ENCODE peak calls at places on chromosomes 7 and 10, in eight cellular contexts. One of them, this sample, is unnamed.

GRCh38 chr10:60336901-60337630 is 52.6 kb downstream of the ANK3 start:
- DNase-seq in IMR-90: no peak
- DNase-seq in upper lobe of left lung: no peak
- DNase-seq in testis: no peak
- DNase-seq in A549: no peak
- DNase-seq in body of pancreas: no peak
- DNase-seq in esophagus squamous epithelium: no peak
- DNase-seq in adrenal gland: no peak
- DNase-seq in this sample: no peak

GRCh38 chr10:63866075-63866746 is 345.0 kb downstream of the REEP3 start:
- DNase-seq in IMR-90: peak; percentile 47
- DNase-seq in upper lobe of left lung: peak; percentile 34
- DNase-seq in testis: peak; percentile 61
- DNase-seq in A549: peak; percentile 49
- DNase-seq in body of pancreas: peak; percentile 46
- DNase-seq in esophagus squamous epithelium: no peak
- DNase-seq in adrenal gland: peak; percentile 23
- DNase-seq in this sample: no peak

GRCh38 chr10:77609781-77610272 is 27.8 kb downstream of the KCNMA1 start:
- DNase-seq in IMR-90: peak; percentile 80
- DNase-seq in upper lobe of left lung: no peak
- DNase-seq in testis: no peak
- DNase-seq in A549: no peak
- DNase-seq in body of pancreas: no peak
- DNase-seq in esophagus squamous epithelium: no peak
- DNase-seq in adrenal gland: no peak
- DNase-seq in this sample: no peak

GRCh38 chr10:124671486-124672075 is 72.6 kb downstream of the FAM53B start:
- DNase-seq in IMR-90: no peak
- DNase-seq in upper lobe of left lung: peak; percentile 68
- DNase-seq in testis: no peak
- DNase-seq in A549: peak; percentile 45
- DNase-seq in body of pancreas: no peak
- DNase-seq in esophagus squamous epithelium: no peak
- DNase-seq in adrenal gland: no peak
- DNase-seq in this sample: no peak

GRCh38 chr10:101351017-101351416 is 2.9 kb upstream of the BTRC start:
- DNase-seq in IMR-90: no peak
- DNase-seq in upper lobe of left lung: no peak
- DNase-seq in testis: no peak
- DNase-seq in A549: no peak
- DNase-seq in body of pancreas: no peak
- DNase-seq in esophagus squamous epithelium: no peak
- DNase-seq in adrenal gland: no peak
- DNase-seq in this sample: no peak

GRCh38 chr10:14601872-14602725 is 172.6 kb downstream of the FAM107B start:
- DNase-seq in IMR-90: peak; percentile 84
- DNase-seq in upper lobe of left lung: peak; percentile 86
- DNase-seq in testis: peak; percentile 29
- DNase-seq in A549: peak; percentile 74
- DNase-seq in body of pancreas: peak; percentile 61
- DNase-seq in esophagus squamous epithelium: no peak
- DNase-seq in adrenal gland: peak; percentile 47
- DNase-seq in this sample: no peak

GRCh38 chr7:41256186-41256945 is 446.5 kb downstream of the INHBA start:
- DNase-seq in IMR-90: peak; percentile 59
- DNase-seq in upper lobe of left lung: no peak
- DNase-seq in testis: no peak
- DNase-seq in A549: no peak
- DNase-seq in body of pancreas: no peak
- DNase-seq in esophagus squamous epithelium: no peak
- DNase-seq in adrenal gland: no peak
- DNase-seq in this sample: no peak

GRCh38 chr7:133797818-133798485 is 329.2 kb upstream of the LRGUK start:
- DNase-seq in IMR-90: peak; percentile 82
- DNase-seq in upper lobe of left lung: no peak
- DNase-seq in testis: no peak
- DNase-seq in A549: no peak
- DNase-seq in body of pancreas: no peak
- DNase-seq in esophagus squamous epithelium: no peak
- DNase-seq in adrenal gland: no peak
- DNase-seq in this sample: no peak

GRCh38 chr7:39703143-39703542 is 79.8 kb downstream of the RALA start:
- DNase-seq in IMR-90: peak; percentile 27
- DNase-seq in upper lobe of left lung: no peak
- DNase-seq in testis: no peak
- DNase-seq in A549: peak; percentile 7
- DNase-seq in body of pancreas: no peak
- DNase-seq in esophagus squamous epithelium: no peak
- DNase-seq in adrenal gland: no peak
- DNase-seq in this sample: no peak

GRCh38 chr10:6014241-6014761 is 37.0 kb upstream of the IL15RA start:
- DNase-seq in IMR-90: peak; percentile 42
- DNase-seq in upper lobe of left lung: peak; percentile 43
- DNase-seq in testis: peak; percentile 82
- DNase-seq in A549: peak; percentile 40
- DNase-seq in body of pancreas: peak; percentile 61
- DNase-seq in esophagus squamous epithelium: no peak
- DNase-seq in adrenal gland: peak; percentile 50
- DNase-seq in this sample: peak; percentile 94

GRCh38 chr10:68208424-68209042 is 23.4 kb downstream of the ATOH7 start:
- DNase-seq in IMR-90: peak; percentile 79
- DNase-seq in upper lobe of left lung: peak; percentile 22
- DNase-seq in testis: peak; percentile 86
- DNase-seq in A549: peak; percentile 90
- DNase-seq in body of pancreas: peak; percentile 37
- DNase-seq in esophagus squamous epithelium: no peak
- DNase-seq in adrenal gland: peak; percentile 66
- DNase-seq in this sample: no peak

GRCh38 chr10:4522296-4523000 is 303.6 kb upstream of the AKR1E2 start:
- DNase-seq in IMR-90: no peak
- DNase-seq in upper lobe of left lung: no peak
- DNase-seq in testis: no peak
- DNase-seq in A549: no peak
- DNase-seq in body of pancreas: no peak
- DNase-seq in esophagus squamous epithelium: no peak
- DNase-seq in adrenal gland: no peak
- DNase-seq in this sample: no peak

GRCh38 chr7:67343566-67343965 is 346.9 kb downstream of the TYW1 start:
- DNase-seq in IMR-90: no peak
- DNase-seq in upper lobe of left lung: no peak
- DNase-seq in testis: no peak
- DNase-seq in A549: no peak
- DNase-seq in body of pancreas: no peak
- DNase-seq in esophagus squamous epithelium: no peak
- DNase-seq in adrenal gland: no peak
- DNase-seq in this sample: peak; percentile 10

GRCh38 chr10:86723009-86723408 is 33.4 kb upstream of the BMPR1A start:
- DNase-seq in IMR-90: no peak
- DNase-seq in upper lobe of left lung: no peak
- DNase-seq in testis: no peak
- DNase-seq in A549: no peak
- DNase-seq in body of pancreas: no peak
- DNase-seq in esophagus squamous epithelium: no peak
- DNase-seq in adrenal gland: no peak
- DNase-seq in this sample: no peak

DNA sequence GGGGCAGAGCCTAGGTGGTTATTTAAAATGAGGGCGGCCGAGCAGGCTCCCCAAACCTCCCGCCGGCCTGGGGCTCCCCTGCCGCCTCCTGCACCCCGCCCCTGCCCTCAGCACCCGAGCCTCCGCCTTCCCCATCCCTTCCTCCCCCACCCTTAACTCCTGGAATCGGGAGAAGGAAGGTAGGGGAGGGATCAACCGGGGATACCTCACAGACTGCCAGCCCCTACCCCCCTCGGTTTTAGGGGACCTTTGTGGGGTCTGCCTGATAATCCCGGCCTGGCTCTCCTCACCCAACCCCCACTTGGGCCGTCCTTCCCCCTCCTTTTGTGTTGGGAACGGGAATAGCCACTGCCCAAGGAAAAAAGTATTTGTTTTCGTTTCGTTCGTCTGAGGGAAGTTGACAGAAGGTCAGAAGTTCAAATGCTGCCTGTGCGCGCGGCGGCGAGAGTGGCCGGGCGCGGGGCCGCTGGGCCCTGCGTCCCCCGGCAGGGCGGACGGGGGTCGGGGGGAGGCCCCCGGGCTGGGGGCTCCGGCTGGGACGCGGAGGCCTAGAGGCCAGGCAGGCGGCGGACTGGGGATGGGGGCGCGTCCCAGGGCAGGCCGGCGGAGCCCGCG is 2.8 kb downstream of the SHH start:
- DNase-seq in IMR-90: no peak
- DNase-seq in upper lobe of left lung: peak; percentile 52
- DNase-seq in testis: no peak
- DNase-seq in A549: no peak
- DNase-seq in body of pancreas: no peak
- DNase-seq in esophagus squamous epithelium: no peak
- DNase-seq in adrenal gland: no peak
- DNase-seq in this sample: no peak
- H3K4me3 ChIP-seq in IMR-90: no peak overlapping the region
- H3K4me3 ChIP-seq in upper lobe of left lung: no peak overlapping the region
- H3K4me3 ChIP-seq in testis: no peak overlapping the region
- H3K4me3 ChIP-seq in A549: peak overlapping the region; percentile 51
- H3K4me3 ChIP-seq in body of pancreas: no peak overlapping the region
- H3K4me3 ChIP-seq in esophagus squamous epithelium: peak overlapping the region; percentile 49
- H3K4me3 ChIP-seq in adrenal gland: peak overlapping the region; percentile 77
- H3K4me3 ChIP-seq in this sample: no peak overlapping the region

GRCh38 chr7:56605146-56605545 is 488.9 kb upstream of the NUPR2 start:
- DNase-seq in IMR-90: no peak
- DNase-seq in upper lobe of left lung: no peak
- DNase-seq in testis: no peak
- DNase-seq in A549: no peak
- DNase-seq in body of pancreas: no peak
- DNase-seq in esophagus squamous epithelium: no peak
- DNase-seq in adrenal gland: no peak
- DNase-seq in this sample: no peak
- TF ChIP-seq POLR2A in IMR-90: no peak
- TF ChIP-seq POLR2A in upper lobe of left lung: no peak
- TF ChIP-seq POLR2A in testis: no peak
- TF ChIP-seq POLR2A in A549: no peak
- TF ChIP-seq POLR2A in body of pancreas: no peak
- TF ChIP-seq POLR2A in esophagus squamous epithelium: no peak
- TF ChIP-seq POLR2A in adrenal gland: no peak
- TF ChIP-seq POLR2A in this sample: no peak

GRCh38 chr10:22341936-22342222 is 3.4 kb upstream of the SPAG6 start:
- DNase-seq in IMR-90: no peak
- DNase-seq in upper lobe of left lung: no peak
- DNase-seq in testis: no peak
- DNase-seq in A549: no peak
- DNase-seq in body of pancreas: no peak
- DNase-seq in esophagus squamous epithelium: no peak
- DNase-seq in adrenal gland: no peak
- DNase-seq in this sample: no peak

GRCh38 chr10:22345301-22346086 is at the start of gene SPAG6:
- DNase-seq in IMR-90: no peak
- DNase-seq in upper lobe of left lung: peak; percentile 76
- DNase-seq in testis: peak; percentile 96
- DNase-seq in A549: no peak
- DNase-seq in body of pancreas: peak; percentile 49
- DNase-seq in esophagus squamous epithelium: no peak
- DNase-seq in adrenal gland: no peak
- DNase-seq in this sample: no peak

GRCh38 chr10:22344204-22344603 is 1.1 kb upstream of the SPAG6 start:
- DNase-seq in IMR-90: no peak
- DNase-seq in upper lobe of left lung: no peak
- DNase-seq in testis: no peak
- DNase-seq in A549: no peak
- DNase-seq in body of pancreas: no peak
- DNase-seq in esophagus squamous epithelium: no peak
- DNase-seq in adrenal gland: no peak
- DNase-seq in this sample: no peak

GRCh38 chr10:22344781-22345300 is 455 bp upstream of the SPAG6 start:
- DNase-seq in IMR-90: no peak
- DNase-seq in upper lobe of left lung: no peak
- DNase-seq in testis: no peak
- DNase-seq in A549: no peak
- DNase-seq in body of pancreas: no peak
- DNase-seq in esophagus squamous epithelium: no peak
- DNase-seq in adrenal gland: no peak
- DNase-seq in this sample: no peak

DNA sequence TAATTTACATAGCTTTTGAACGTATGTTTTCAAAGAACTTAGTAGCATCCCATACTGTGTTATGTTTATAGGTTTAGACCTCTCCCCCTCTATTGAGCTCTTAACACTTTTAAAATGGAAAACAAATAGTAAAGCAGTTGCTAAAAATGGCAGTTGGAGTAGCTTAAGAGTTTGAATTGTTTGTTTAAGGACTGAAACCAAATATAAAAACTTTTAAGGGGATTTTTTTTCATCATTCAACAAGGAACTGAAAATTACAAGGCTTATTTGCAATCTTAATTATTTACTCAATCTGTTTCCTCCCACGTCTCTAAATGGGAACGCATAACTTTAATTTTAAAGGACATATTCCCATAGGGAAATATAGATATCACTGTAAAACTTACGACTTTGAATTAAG is 1.5 kb upstream of the SPAG6 start:
- DNase-seq in IMR-90: no peak
- DNase-seq in upper lobe of left lung: no peak
- DNase-seq in testis: no peak
- DNase-seq in A549: no peak
- DNase-seq in body of pancreas: no peak
- DNase-seq in esophagus squamous epithelium: no peak
- DNase-seq in adrenal gland: no peak
- DNase-seq in this sample: no peak
- H3K27ac ChIP-seq in IMR-90: no peak overlapping the region
- H3K27ac ChIP-seq in upper lobe of left lung: no peak overlapping the region
- H3K27ac ChIP-seq in testis: no peak overlapping the region
- H3K27ac ChIP-seq in A549: no peak overlapping the region
- H3K27ac ChIP-seq in body of pancreas: no peak overlapping the region
- H3K27ac ChIP-seq in esophagus squamous epithelium: no peak overlapping the region
- H3K27ac ChIP-seq in adrenal gland: no peak overlapping the region
- H3K27ac ChIP-seq in this sample: no peak overlapping the region

GRCh38 chr7:128916643-128916915 is 6.1 kb upstream of the KCP start:
- DNase-seq in IMR-90: no peak
- DNase-seq in upper lobe of left lung: no peak
- DNase-seq in testis: no peak
- DNase-seq in A549: no peak
- DNase-seq in body of pancreas: no peak
- DNase-seq in esophagus squamous epithelium: no peak
- DNase-seq in adrenal gland: no peak
- DNase-seq in this sample: no peak

GRCh38 chr7:128917061-128917460 is 6.6 kb upstream of the KCP start:
- DNase-seq in IMR-90: no peak
- DNase-seq in upper lobe of left lung: peak; percentile 8
- DNase-seq in testis: no peak
- DNase-seq in A549: no peak
- DNase-seq in body of pancreas: no peak
- DNase-seq in esophagus squamous epithelium: no peak
- DNase-seq in adrenal gland: no peak
- DNase-seq in this sample: no peak

GRCh38 chr7:128914566-128915151 is 4.2 kb upstream of the KCP start:
- DNase-seq in IMR-90: no peak
- DNase-seq in upper lobe of left lung: no peak
- DNase-seq in testis: no peak
- DNase-seq in A549: no peak
- DNase-seq in body of pancreas: no peak
- DNase-seq in esophagus squamous epithelium: no peak
- DNase-seq in adrenal gland: no peak
- DNase-seq in this sample: no peak

GRCh38 chr7:128915271-128915819 is 4.8 kb upstream of the KCP start:
- DNase-seq in IMR-90: no peak
- DNase-seq in upper lobe of left lung: no peak
- DNase-seq in testis: no peak
- DNase-seq in A549: no peak
- DNase-seq in body of pancreas: no peak
- DNase-seq in esophagus squamous epithelium: no peak
- DNase-seq in adrenal gland: no peak
- DNase-seq in this sample: no peak

GRCh38 chr7:128915841-128916642 is 5.5 kb upstream of the KCP start:
- DNase-seq in IMR-90: no peak
- DNase-seq in upper lobe of left lung: no peak
- DNase-seq in testis: no peak
- DNase-seq in A549: no peak
- DNase-seq in body of pancreas: no peak
- DNase-seq in esophagus squamous epithelium: no peak
- DNase-seq in adrenal gland: no peak
- DNase-seq in this sample: no peak
- H3K4me3 ChIP-seq in IMR-90: no peak overlapping the region
- H3K4me3 ChIP-seq in upper lobe of left lung: no peak overlapping the region
- H3K4me3 ChIP-seq in testis: peak overlapping the region; percentile 1
- H3K4me3 ChIP-seq in A549: no peak overlapping the region
- H3K4me3 ChIP-seq in body of pancreas: no peak overlapping the region
- H3K4me3 ChIP-seq in esophagus squamous epithelium: peak overlapping the region; percentile 53
- H3K4me3 ChIP-seq in adrenal gland: peak overlapping the region; percentile 25
- H3K4me3 ChIP-seq in this sample: peak overlapping the region; percentile 34